ENCODE peak calls at places on chromosomes 12 and 14, in seven cellular contexts. M, O, T, W, J, A and R are unnamed samples.

GRCh38 chr12:96522690-96523089 is 33.3 kb downstream of the CFAP54 start:
- DNase-seq in M (no peak), O (no peak), W (no peak), A (no peak), T (no peak), J (no peak), R (no peak)

GRCh38 chr12:51262758-51263177 is 7.4 kb downstream of the SMAGP start:
- DNase-seq in O (no peak), T (peak), W (no peak), A (no peak), J (peak), M (peak), R (peak)

GRCh38 chr12:52258335-52258901 is 16.0 kb upstream of the KRT86 start:
- DNase-seq in M (no peak), J (peak), A (no peak), W (peak), O (no peak), T (no peak), R (no peak)

GRCh38 chr14:73764881-73765280 is 50.7 kb upstream of the PNMA1 start:
- DNase-seq in M (peak), W (no peak), J (peak), A (no peak), T (no peak), O (peak), R (no peak)

GRCh38 chr12:110590806-110591326 is 7.7 kb upstream of the PPTC7 start:
- DNase-seq in M (no peak), W (peak), J (peak), O (no peak), A (no peak), T (no peak), R (no peak)

GRCh38 chr14:74401504-74402241 is 24.3 kb downstream of the SYNDIG1L start:
- DNase-seq in M (peak), J (peak), W (peak), A (peak), O (peak), T (no peak), R (peak)

GRCh38 chr14:32077081-32078029 is at the start of gene ARHGAP5:
- DNase-seq in W (peak), J (peak), A (peak), M (peak), O (peak), T (no peak), R (peak)

GRCh38 chr12:92735131-92735721 is 32.4 kb downstream of the PLEKHG7 start:
- DNase-seq in O (no peak), A (no peak), J (no peak), M (no peak), W (peak), T (no peak), R (peak)

GRCh38 chr12:107441906-107442305 is 243.7 kb upstream of the PWP1 start:
- DNase-seq in T (no peak), A (no peak), W (no peak), M (no peak), O (no peak), J (no peak), R (no peak)

GRCh38 chr12:69779928-69780327 is 41.3 kb downstream of the RAB3IP start:
- DNase-seq in M (no peak), J (peak), A (no peak), T (peak), O (no peak), W (no peak), R (peak)

GRCh38 chr12:78916845-78917480 is 52.4 kb downstream of the SYT1 start:
- DNase-seq in T (peak), A (no peak), O (no peak), J (peak), M (no peak), W (no peak), R (no peak)

GRCh38 chr12:5097786-5098185 is 54.1 kb downstream of the KCNA5 start:
- DNase-seq in J (no peak), A (no peak), T (no peak), O (no peak), W (no peak), M (no peak), R (no peak)

GRCh38 chr14:90511795-90512331 is 115.0 kb downstream of the CALM1 start:
- DNase-seq in A (no peak), J (no peak), M (no peak), O (no peak), T (no peak), W (no peak), R (no peak)

GRCh38 chr14:98607341-98607910 is 664.6 kb downstream of the BCL11B start:
- DNase-seq in O (no peak), W (no peak), J (no peak), M (no peak), T (no peak), A (no peak), R (no peak)

GRCh38 chr14:76947838-76948184 is 80.7 kb downstream of the IRF2BPL start:
- DNase-seq in A (no peak), J (no peak), O (no peak), M (no peak), T (no peak), W (no peak), R (no peak)

GRCh38 chr12:76417116-76417515 is 68.9 kb upstream of the BBS10 start:
- DNase-seq in W (no peak), T (no peak), O (no peak), J (no peak), A (no peak), M (no peak), R (no peak)

GRCh38 chr12:843609-844008 is 91.2 kb downstream of the WNK1 start:
- DNase-seq in T (no peak), M (no peak), O (no peak), W (no peak), J (no peak), A (no peak), R (no peak)

GRCh38 chr12:112540021-112540420 is 121.3 kb downstream of the PTPN11 start:
- DNase-seq in O (no peak), W (no peak), A (no peak), J (no peak), M (no peak), T (no peak), R (no peak)

GRCh38 chr12:112537710-112538396 is 119.1 kb downstream of the PTPN11 start:
- DNase-seq in J (peak), O (no peak), W (no peak), A (no peak), M (no peak), T (peak), R (no peak)

GRCh38 chr12:112538740-112539139 is 120.0 kb downstream of the PTPN11 start:
- DNase-seq in J (no peak), T (no peak), W (no peak), A (no peak), O (no peak), M (no peak), R (no peak)

GRCh38 chr12:112536367-112536730 is 117.6 kb downstream of the PTPN11 start:
- DNase-seq in J (no peak), A (no peak), W (no peak), O (no peak), M (no peak), T (no peak), R (no peak)

GRCh38 chr12:112539221-112539620 is 120.5 kb downstream of the PTPN11 start:
- DNase-seq in T (no peak), O (no peak), J (no peak), A (no peak), M (no peak), W (no peak), R (no peak)
- TF ChIP-seq CTCF in T (no peak), O (no peak), J (peak), A (no peak), M (no peak), W (no peak), R (no peak)

GRCh38 chr12:12534975-12535374 is 27.7 kb downstream of the DUSP16 start:
- DNase-seq in J (no peak), O (no peak), M (no peak), W (no peak), T (no peak), A (no peak), R (no peak)
- TF ChIP-seq CTCF in J (no peak), O (no peak), M (no peak), W (no peak), T (no peak), A (no peak), R (no peak)

DNA sequence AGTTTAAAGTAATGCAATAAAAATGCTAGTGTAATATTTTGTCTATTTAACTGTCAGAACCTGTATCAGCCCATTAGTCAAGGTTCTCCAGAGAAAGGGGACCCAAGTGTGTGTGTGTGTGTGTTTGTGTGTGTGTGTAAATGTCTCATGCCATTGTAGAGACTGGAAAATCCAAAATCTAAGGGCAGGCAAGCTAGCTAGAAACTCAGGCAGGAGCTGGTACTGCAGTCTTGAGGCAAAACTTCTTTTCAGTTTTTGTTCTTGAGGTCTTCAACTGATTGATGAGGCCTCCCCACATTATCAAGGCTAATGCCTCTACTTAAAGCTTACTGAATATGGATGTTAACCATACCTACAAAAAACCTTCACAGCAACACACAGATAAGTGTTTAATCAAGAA is 126.7 kb downstream of the PRKD1 start:
- DNase-seq in O (no peak), T (no peak), A (no peak), M (no peak), J (no peak), W (no peak), R (no peak)
- TF ChIP-seq CTCF in O (no peak), T (no peak), A (no peak), M (no peak), J (peak), W (no peak), R (no peak)

DNA sequence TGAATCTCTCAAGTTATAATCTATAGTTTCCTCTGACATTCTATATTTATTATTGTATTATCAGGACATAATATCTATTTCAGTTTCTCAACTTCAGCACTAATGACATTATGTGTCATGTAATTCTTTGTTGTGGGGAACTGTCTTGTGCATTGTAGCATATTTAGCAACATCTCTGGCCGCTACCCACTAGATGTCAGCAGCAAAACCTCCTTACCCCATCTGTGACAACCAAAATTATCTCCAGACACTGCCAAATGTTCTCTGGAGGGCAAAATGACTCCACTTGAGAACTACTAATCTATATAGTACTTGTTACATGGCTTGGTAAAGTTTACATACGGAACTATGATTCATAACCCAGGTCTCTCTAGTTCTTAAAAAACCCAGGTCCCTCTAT is 110.2 kb downstream of the RASSF9 start:
- DNase-seq in O (no peak), T (no peak), W (no peak), A (no peak), M (no peak), J (no peak), R (no peak)
- TF ChIP-seq CTCF in O (no peak), T (peak), W (no peak), A (no peak), M (no peak), J (peak), R (no peak)